ENCODE peak calls at places on chromosomes 11 and 22, in eight cellular contexts. S is NCI-H1105 treated with DMSO at 0.1 percent for 48 hours, U is neural crest cell, D is prostate gland, O is GM12864, I is amygdala, X is omental fat pad, T is ovary. P is an unnamed sample.
A peak's percentile ranks its signal among the peaks of the same experiment; 100 is the strongest.

GRCh38 chr11:102946237-102946636 is 9.3 kb downstream of the MMP13 start:
- DNase-seq in D (no peak), I (no peak), U (no peak), X (no peak), O (no peak), S (no peak), T (no peak), P (no peak)

GRCh38 chr22:45976351-45977002 is 485 bp downstream of the WNT7B start:
- DNase-seq in S (peak; percentile 31), T (no peak), U (no peak), I (no peak), X (no peak), O (no peak), D (no peak), P (no peak)

GRCh38 chr11:1598816-1599215 is 722 bp upstream of the KRTAP5-2 start:
- DNase-seq in T (no peak), U (no peak), S (no peak), I (no peak), D (no peak), X (no peak), O (no peak), P (no peak)

GRCh38 chr11:93784152-93784934 is at the start of gene MED17:
- DNase-seq in X (peak; percentile 73), D (peak; percentile 92), O (peak; percentile 77), S (peak; percentile 94), U (peak; percentile 86), I (peak; percentile 95), T (peak; percentile 91), P (peak; percentile 64)

GRCh38 chr22:41919357-41920224 is 4.7 kb upstream of the SHISA8 start:
- DNase-seq in U (peak; percentile 64), I (peak; percentile 9), X (no peak), O (peak; percentile 70), T (no peak), D (peak; percentile 39), S (no peak), P (peak; percentile 71)

GRCh38 chr11:3101921-3102640 is 44.9 kb upstream of the CARS1 start:
- DNase-seq in I (no peak), S (no peak), U (no peak), X (no peak), O (no peak), T (no peak), D (no peak), P (no peak)

GRCh38 chr11:130761560-130762220 is 154.6 kb downstream of the SNX19 start:
- DNase-seq in X (no peak), S (no peak), T (no peak), O (no peak), I (no peak), U (no peak), D (no peak), P (no peak)

GRCh38 chr11:123630126-123630531 is 24.3 kb downstream of the SCN3B start:
- DNase-seq in T (no peak), S (no peak), I (no peak), D (no peak), X (no peak), U (no peak), O (no peak), P (no peak)

GRCh38 chr11:101797335-101797734 is 117.5 kb upstream of the CEP126 start:
- DNase-seq in I (no peak), T (no peak), O (no peak), U (no peak), S (no peak), D (no peak), X (no peak), P (no peak)

GRCh38 chr11:68367252-68367651 is 54.9 kb downstream of the LRP5 start:
- DNase-seq in O (no peak), T (no peak), U (no peak), D (no peak), X (no peak), I (no peak), S (no peak), P (no peak)

GRCh38 chr22:48257690-48258065 is 1495.2 kb downstream of the TBC1D22A start:
- DNase-seq in I (peak; percentile 58), U (no peak), O (no peak), X (peak; percentile 56), D (no peak), T (peak; percentile 33), S (no peak), P (no peak)

GRCh38 chr22:36756746-36757607 is 18.9 kb downstream of the IFT27 start:
- DNase-seq in T (no peak), X (no peak), I (no peak), U (no peak), D (no peak), O (no peak), S (no peak), P (no peak)

GRCh38 chr11:2700415-2701211 is 819 bp upstream of the KCNQ1OT1 start:
- DNase-seq in S (peak; percentile 26), X (no peak), U (peak; percentile 51), T (peak; percentile 66), O (peak; percentile 13), I (peak; percentile 28), D (peak; percentile 42), P (peak; percentile 13)

GRCh38 chr11:74694536-74694935 is 36.7 kb downstream of the CHRDL2 start:
- DNase-seq in X (no peak), S (no peak), U (no peak), O (no peak), D (no peak), I (no peak), T (no peak), P (no peak)

GRCh38 chr11:77789731-77790476 is 30.6 kb downstream of the RSF1 start:
- DNase-seq in O (no peak), S (no peak), U (no peak), X (no peak), D (no peak), I (no peak), T (no peak), P (no peak)

GRCh38 chr11:128629516-128630106 is 42.3 kb upstream of the ETS1 start:
- DNase-seq in D (no peak), U (no peak), I (no peak), O (no peak), S (no peak), X (no peak), T (no peak), P (no peak)

GRCh38 chr22:37371911-37372310 is 55.4 kb downstream of the ELFN2 start:
- DNase-seq in I (no peak), X (no peak), O (no peak), T (no peak), D (no peak), U (no peak), S (no peak), P (no peak)

GRCh38 chr11:117900144-117900651 is 23.7 kb upstream of the FXYD6 start:
- DNase-seq in X (peak; percentile 13), S (no peak), D (no peak), O (no peak), T (peak; percentile 3), I (no peak), U (no peak), P (peak; percentile 60)